ENCODE peak calls at places on chromosomes 11 and 22, in nine cellular contexts. One of them, this sample, is unnamed.

GRCh38 chr11:56841210-56841810 is 92.8 kb upstream of the OR9G4 start:
- DNase-seq in HFFc6: peak; percentile 52
- DNase-seq in activated CD4-positive, alpha-beta T cell treated with anti-CD3 and anti-CD28 coated beads for 36 hours: peak; percentile 52
- DNase-seq in neuronal stem cell: peak; percentile 62
- DNase-seq in stimulated activated CD4-positive, alpha-beta T cell treated with anti-CD3 and anti-CD28 coated beads, Interleukin-4, amount 100 ng/mL, for 4 hours: no peak
- DNase-seq in DMS153: peak; percentile 66
- DNase-seq in heart right ventricle: no peak
- DNase-seq in amygdala: no peak
- DNase-seq in stimulated activated CD8-positive, alpha-beta memory T cell treated with anti-CD3 and anti-CD28 coated beads, Interleukin-4, amount 100 ng/mL, for 24 hours: no peak
- DNase-seq in this sample: peak; percentile 28

GRCh38 chr22:20514658-20515406 is 7.4 kb downstream of the MED15 start:
- DNase-seq in stimulated activated CD4-positive, alpha-beta T cell treated with anti-CD3 and anti-CD28 coated beads, Interleukin-4, amount 100 ng/mL, for 4 hours: no peak
- DNase-seq in activated CD4-positive, alpha-beta T cell treated with anti-CD3 and anti-CD28 coated beads for 36 hours: peak; percentile 34
- DNase-seq in heart right ventricle: no peak
- DNase-seq in HFFc6: peak; percentile 91
- DNase-seq in stimulated activated CD8-positive, alpha-beta memory T cell treated with anti-CD3 and anti-CD28 coated beads, Interleukin-4, amount 100 ng/mL, for 24 hours: no peak
- DNase-seq in DMS153: no peak
- DNase-seq in amygdala: no peak
- DNase-seq in neuronal stem cell: no peak
- DNase-seq in this sample: peak; percentile 32

GRCh38 chr22:46934746-46935491 is 172.5 kb downstream of the TBC1D22A start:
- DNase-seq in neuronal stem cell: no peak
- DNase-seq in amygdala: no peak
- DNase-seq in stimulated activated CD4-positive, alpha-beta T cell treated with anti-CD3 and anti-CD28 coated beads, Interleukin-4, amount 100 ng/mL, for 4 hours: no peak
- DNase-seq in HFFc6: peak; percentile 83
- DNase-seq in DMS153: no peak
- DNase-seq in activated CD4-positive, alpha-beta T cell treated with anti-CD3 and anti-CD28 coated beads for 36 hours: peak; percentile 43
- DNase-seq in stimulated activated CD8-positive, alpha-beta memory T cell treated with anti-CD3 and anti-CD28 coated beads, Interleukin-4, amount 100 ng/mL, for 24 hours: no peak
- DNase-seq in heart right ventricle: no peak
- DNase-seq in this sample: no peak

GRCh38 chr22:46546466-46547178 is 9.2 kb upstream of the CELSR1 start:
- DNase-seq in neuronal stem cell: no peak
- DNase-seq in DMS153: no peak
- DNase-seq in stimulated activated CD8-positive, alpha-beta memory T cell treated with anti-CD3 and anti-CD28 coated beads, Interleukin-4, amount 100 ng/mL, for 24 hours: no peak
- DNase-seq in heart right ventricle: peak; percentile 82
- DNase-seq in stimulated activated CD4-positive, alpha-beta T cell treated with anti-CD3 and anti-CD28 coated beads, Interleukin-4, amount 100 ng/mL, for 4 hours: no peak
- DNase-seq in amygdala: no peak
- DNase-seq in activated CD4-positive, alpha-beta T cell treated with anti-CD3 and anti-CD28 coated beads for 36 hours: no peak
- DNase-seq in HFFc6: peak; percentile 43
- DNase-seq in this sample: peak; percentile 84

GRCh38 chr22:23779083-23779482 is 6.4 kb downstream of the MMP11 start:
- DNase-seq in HFFc6: no peak
- DNase-seq in stimulated activated CD4-positive, alpha-beta T cell treated with anti-CD3 and anti-CD28 coated beads, Interleukin-4, amount 100 ng/mL, for 4 hours: no peak
- DNase-seq in DMS153: no peak
- DNase-seq in amygdala: no peak
- DNase-seq in activated CD4-positive, alpha-beta T cell treated with anti-CD3 and anti-CD28 coated beads for 36 hours: no peak
- DNase-seq in neuronal stem cell: no peak
- DNase-seq in stimulated activated CD8-positive, alpha-beta memory T cell treated with anti-CD3 and anti-CD28 coated beads, Interleukin-4, amount 100 ng/mL, for 24 hours: no peak
- DNase-seq in heart right ventricle: no peak
- DNase-seq in this sample: no peak

GRCh38 chr11:132472411-132473205 is 1059.7 kb downstream of the OPCML start:
- DNase-seq in stimulated activated CD8-positive, alpha-beta memory T cell treated with anti-CD3 and anti-CD28 coated beads, Interleukin-4, amount 100 ng/mL, for 24 hours: no peak
- DNase-seq in stimulated activated CD4-positive, alpha-beta T cell treated with anti-CD3 and anti-CD28 coated beads, Interleukin-4, amount 100 ng/mL, for 4 hours: no peak
- DNase-seq in amygdala: no peak
- DNase-seq in HFFc6: peak; percentile 67
- DNase-seq in activated CD4-positive, alpha-beta T cell treated with anti-CD3 and anti-CD28 coated beads for 36 hours: no peak
- DNase-seq in neuronal stem cell: no peak
- DNase-seq in DMS153: no peak
- DNase-seq in heart right ventricle: no peak
- DNase-seq in this sample: no peak

GRCh38 chr11:103959279-103959930 is 77.0 kb upstream of the DDI1 start:
- DNase-seq in DMS153: no peak
- DNase-seq in heart right ventricle: no peak
- DNase-seq in HFFc6: peak; percentile 38
- DNase-seq in activated CD4-positive, alpha-beta T cell treated with anti-CD3 and anti-CD28 coated beads for 36 hours: no peak
- DNase-seq in stimulated activated CD8-positive, alpha-beta memory T cell treated with anti-CD3 and anti-CD28 coated beads, Interleukin-4, amount 100 ng/mL, for 24 hours: no peak
- DNase-seq in stimulated activated CD4-positive, alpha-beta T cell treated with anti-CD3 and anti-CD28 coated beads, Interleukin-4, amount 100 ng/mL, for 4 hours: no peak
- DNase-seq in neuronal stem cell: no peak
- DNase-seq in amygdala: no peak
- DNase-seq in this sample: no peak

GRCh38 chr11:60951909-60952741 is at the start of gene SLC15A3:
- DNase-seq in HFFc6: no peak
- DNase-seq in stimulated activated CD4-positive, alpha-beta T cell treated with anti-CD3 and anti-CD28 coated beads, Interleukin-4, amount 100 ng/mL, for 4 hours: no peak
- DNase-seq in DMS153: no peak
- DNase-seq in stimulated activated CD8-positive, alpha-beta memory T cell treated with anti-CD3 and anti-CD28 coated beads, Interleukin-4, amount 100 ng/mL, for 24 hours: no peak
- DNase-seq in neuronal stem cell: no peak
- DNase-seq in activated CD4-positive, alpha-beta T cell treated with anti-CD3 and anti-CD28 coated beads for 36 hours: peak; percentile 52
- DNase-seq in amygdala: no peak
- DNase-seq in heart right ventricle: peak; percentile 59
- DNase-seq in this sample: peak; percentile 69

GRCh38 chr11:122666743-122667142 is 11.2 kb downstream of the UBASH3B start:
- DNase-seq in stimulated activated CD8-positive, alpha-beta memory T cell treated with anti-CD3 and anti-CD28 coated beads, Interleukin-4, amount 100 ng/mL, for 24 hours: no peak
- DNase-seq in HFFc6: no peak
- DNase-seq in stimulated activated CD4-positive, alpha-beta T cell treated with anti-CD3 and anti-CD28 coated beads, Interleukin-4, amount 100 ng/mL, for 4 hours: no peak
- DNase-seq in activated CD4-positive, alpha-beta T cell treated with anti-CD3 and anti-CD28 coated beads for 36 hours: no peak
- DNase-seq in neuronal stem cell: no peak
- DNase-seq in amygdala: no peak
- DNase-seq in DMS153: no peak
- DNase-seq in heart right ventricle: no peak
- DNase-seq in this sample: no peak

GRCh38 chr11:9341638-9342137 is 27.3 kb upstream of the TMEM41B start:
- DNase-seq in activated CD4-positive, alpha-beta T cell treated with anti-CD3 and anti-CD28 coated beads for 36 hours: no peak
- DNase-seq in stimulated activated CD8-positive, alpha-beta memory T cell treated with anti-CD3 and anti-CD28 coated beads, Interleukin-4, amount 100 ng/mL, for 24 hours: no peak
- DNase-seq in stimulated activated CD4-positive, alpha-beta T cell treated with anti-CD3 and anti-CD28 coated beads, Interleukin-4, amount 100 ng/mL, for 4 hours: no peak
- DNase-seq in neuronal stem cell: no peak
- DNase-seq in heart right ventricle: no peak
- DNase-seq in HFFc6: no peak
- DNase-seq in amygdala: no peak
- DNase-seq in DMS153: no peak
- DNase-seq in this sample: peak; percentile 26

GRCh38 chr22:25970348-25970995 is 198.8 kb upstream of the SEZ6L start:
- DNase-seq in amygdala: no peak
- DNase-seq in stimulated activated CD4-positive, alpha-beta T cell treated with anti-CD3 and anti-CD28 coated beads, Interleukin-4, amount 100 ng/mL, for 4 hours: no peak
- DNase-seq in stimulated activated CD8-positive, alpha-beta memory T cell treated with anti-CD3 and anti-CD28 coated beads, Interleukin-4, amount 100 ng/mL, for 24 hours: no peak
- DNase-seq in activated CD4-positive, alpha-beta T cell treated with anti-CD3 and anti-CD28 coated beads for 36 hours: no peak
- DNase-seq in neuronal stem cell: peak; percentile 29
- DNase-seq in HFFc6: no peak
- DNase-seq in heart right ventricle: peak; percentile 12
- DNase-seq in DMS153: peak; percentile 45
- DNase-seq in this sample: no peak

GRCh38 chr11:76209671-76209955 is 3.3 kb upstream of the WNT11 start:
- DNase-seq in neuronal stem cell: no peak
- DNase-seq in stimulated activated CD8-positive, alpha-beta memory T cell treated with anti-CD3 and anti-CD28 coated beads, Interleukin-4, amount 100 ng/mL, for 24 hours: no peak
- DNase-seq in HFFc6: no peak
- DNase-seq in stimulated activated CD4-positive, alpha-beta T cell treated with anti-CD3 and anti-CD28 coated beads, Interleukin-4, amount 100 ng/mL, for 4 hours: no peak
- DNase-seq in amygdala: no peak
- DNase-seq in heart right ventricle: no peak
- DNase-seq in DMS153: no peak
- DNase-seq in activated CD4-positive, alpha-beta T cell treated with anti-CD3 and anti-CD28 coated beads for 36 hours: peak; percentile 38
- DNase-seq in this sample: no peak

GRCh38 chr11:76677010-76677771 is 6.6 kb upstream of the LRRC32 start:
- DNase-seq in stimulated activated CD4-positive, alpha-beta T cell treated with anti-CD3 and anti-CD28 coated beads, Interleukin-4, amount 100 ng/mL, for 4 hours: no peak
- DNase-seq in activated CD4-positive, alpha-beta T cell treated with anti-CD3 and anti-CD28 coated beads for 36 hours: no peak
- DNase-seq in amygdala: no peak
- DNase-seq in HFFc6: peak; percentile 4
- DNase-seq in stimulated activated CD8-positive, alpha-beta memory T cell treated with anti-CD3 and anti-CD28 coated beads, Interleukin-4, amount 100 ng/mL, for 24 hours: no peak
- DNase-seq in DMS153: no peak
- DNase-seq in neuronal stem cell: no peak
- DNase-seq in heart right ventricle: no peak
- DNase-seq in this sample: no peak

GRCh38 chr11:101863361-101863760 is 51.4 kb upstream of the CEP126 start:
- DNase-seq in DMS153: no peak
- DNase-seq in HFFc6: peak; percentile 55
- DNase-seq in amygdala: no peak
- DNase-seq in neuronal stem cell: no peak
- DNase-seq in stimulated activated CD4-positive, alpha-beta T cell treated with anti-CD3 and anti-CD28 coated beads, Interleukin-4, amount 100 ng/mL, for 4 hours: no peak
- DNase-seq in activated CD4-positive, alpha-beta T cell treated with anti-CD3 and anti-CD28 coated beads for 36 hours: no peak
- DNase-seq in heart right ventricle: no peak
- DNase-seq in stimulated activated CD8-positive, alpha-beta memory T cell treated with anti-CD3 and anti-CD28 coated beads, Interleukin-4, amount 100 ng/mL, for 24 hours: no peak
- DNase-seq in this sample: no peak

GRCh38 chr11:111417011-111417765 is 38.1 kb upstream of the POU2AF1 start:
- DNase-seq in stimulated activated CD4-positive, alpha-beta T cell treated with anti-CD3 and anti-CD28 coated beads, Interleukin-4, amount 100 ng/mL, for 4 hours: no peak
- DNase-seq in HFFc6: no peak
- DNase-seq in activated CD4-positive, alpha-beta T cell treated with anti-CD3 and anti-CD28 coated beads for 36 hours: peak; percentile 60
- DNase-seq in neuronal stem cell: no peak
- DNase-seq in stimulated activated CD8-positive, alpha-beta memory T cell treated with anti-CD3 and anti-CD28 coated beads, Interleukin-4, amount 100 ng/mL, for 24 hours: no peak
- DNase-seq in heart right ventricle: no peak
- DNase-seq in DMS153: no peak
- DNase-seq in amygdala: no peak
- DNase-seq in this sample: no peak

This sample was measured in upper lobe of left lung.